ENCODE peak calls at places on chromosomes 2 and 18, in four cellular contexts. Z is activated T-helper 1 cell treated with anti-CD3 and anti-CD28 coated beads, Interleukin-12 subunit alpha, Interleukin-12 subunit beta, Interleukin-2, Interleukin-4 antibody, amounts not matched to agents 30 ng/mL and 10 ng/mL and 1 ng/mL, durations not matched to agents 14 hours and 24 hours and 36 hours; I is NCI-H446 treated with DMSO at 0.1 percent for 48 hours; S is GM12891. L is an unnamed sample.

GRCh38 chr2:159484537-159484936 is 131.8 kb downstream of the BAZ2B start:
- DNase-seq in I (no peak), S (no peak), Z (no peak), L (no peak)

GRCh38 chr2:56749152-56749752 is 565.5 kb downstream of the CCDC85A start:
- DNase-seq in S (no peak), Z (no peak), I (peak), L (no peak)

GRCh38 chr2:229218329-229218921 is 52.7 kb downstream of the PID1 start:
- DNase-seq in Z (no peak), S (no peak), I (no peak), L (no peak)

GRCh38 chr2:215594766-215595165 is 158.9 kb upstream of the FN1 start:
- DNase-seq in Z (no peak), S (no peak), I (no peak), L (no peak)

GRCh38 chr2:1140389-1141003 is 189.8 kb downstream of the SNTG2 start:
- DNase-seq in I (no peak), Z (peak), S (peak), L (no peak)

GRCh38 chr2:54457326-54458023 is 1.3 kb downstream of the SPTBN1 start:
- DNase-seq in Z (no peak), I (no peak), S (no peak), L (no peak)

GRCh38 chr2:30216157-30216556 is 15.2 kb upstream of the LBH start:
- DNase-seq in S (no peak), I (no peak), Z (no peak), L (no peak)

GRCh38 chr2:11790228-11790627 is 43.8 kb downstream of the LPIN1 start:
- DNase-seq in I (no peak), S (no peak), Z (no peak), L (no peak)

GRCh38 chr18:23825496-23825895 is 136.2 kb downstream of the LAMA3 start:
- DNase-seq in I (no peak), Z (no peak), S (no peak), L (no peak)

GRCh38 chr2:231894566-231895380 is 31.4 kb downstream of the NPPC start:
- DNase-seq in Z (no peak), S (no peak), I (no peak), L (no peak)

GRCh38 chr2:133705287-133705686 is 137.0 kb upstream of the NCKAP5 start:
- DNase-seq in S (no peak), Z (no peak), I (no peak), L (no peak)

GRCh38 chr2:240431276-240431662 is 4.2 kb upstream of the GPC1 start:
- DNase-seq in Z (no peak), S (no peak), I (no peak), L (no peak)

GRCh38 chr18:25843791-25844190 is 246.6 kb downstream of the SS18 start:
- DNase-seq in S (no peak), Z (no peak), I (no peak), L (no peak)

GRCh38 chr2:3284657-3285630 is 92.7 kb downstream of the EIPR1 start:
- DNase-seq in I (no peak), S (no peak), Z (no peak), L (no peak)

GRCh38 chr2:46796843-46797625 is 118.6 kb downstream of the MCFD2 start:
- DNase-seq in Z (no peak), S (no peak), I (no peak), L (no peak)

GRCh38 chr2:126776255-126776654 is 120.3 kb downstream of the GYPC start:
- DNase-seq in S (no peak), Z (no peak), I (no peak), L (no peak)

GRCh38 chr2:241762933-241763369 is 13.7 kb upstream of the GAL3ST2 start:
- DNase-seq in S (no peak), I (no peak), Z (peak), L (no peak)

GRCh38 chr2:233317544-233317943 is 9.9 kb downstream of the SAG start:
- DNase-seq in S (no peak), Z (no peak), I (no peak), L (no peak)

GRCh38 chr2:8412586-8412985 is 269.3 kb upstream of the ID2 start:
- DNase-seq in Z (no peak), I (no peak), S (no peak), L (no peak)

GRCh38 chr2:164792316-164793127 is 49.1 kb downstream of the COBLL1 start:
- DNase-seq in Z (no peak), I (no peak), S (no peak), L (no peak)

GRCh38 chr2:95010697-95011096 is 14.8 kb upstream of the MAL start:
- DNase-seq in I (no peak), S (no peak), Z (no peak), L (no peak)

GRCh38 chr18:79753391-79753851 is 44.3 kb upstream of the KCNG2 start:
- DNase-seq in S (no peak), Z (no peak), I (no peak), L (no peak)

GRCh38 chr2:109213646-109214417 is 84.8 kb downstream of the SH3RF3 start:
- DNase-seq in S (no peak), I (no peak), Z (peak), L (peak)

GRCh38 chr2:128301501-128301966 is 17.1 kb downstream of the HS6ST1 start:
- DNase-seq in Z (no peak), I (no peak), S (no peak), L (no peak)

GRCh38 chr2:202848813-202849212 is 22.8 kb downstream of the ICA1L start:
- DNase-seq in S (no peak), Z (no peak), I (no peak), L (no peak)

GRCh38 chr2:69816923-69817542 is 12.4 kb upstream of the GMCL1 start:
- DNase-seq in I (peak), Z (peak), S (peak), L (peak)

GRCh38 chr2:238425979-238426567 is 654 bp upstream of the ASB1 start:
- DNase-seq in S (no peak), Z (no peak), I (no peak), L (no peak)

GRCh38 chr2:237122214-237122666 is 36.6 kb downstream of the COPS8 start:
- DNase-seq in Z (peak), I (peak), S (peak), L (peak)

GRCh38 chr2:181829230-181829629 is 62.3 kb upstream of the ITPRID2 start:
- DNase-seq in I (no peak), Z (no peak), S (no peak), L (no peak)

GRCh38 chr2:86787701-86788100 is 3.0 kb downstream of the CD8A start:
- DNase-seq in I (peak), S (no peak), Z (no peak), L (peak)

GRCh38 chr18:45910405-45911023 is 56.6 kb downstream of the EPG5 start:
- DNase-seq in Z (peak), S (peak), I (no peak), L (no peak)

GRCh38 chr2:203328735-203329549 is 748 bp downstream of the ABI2 start:
- DNase-seq in S (peak), Z (peak), I (no peak), L (peak)

GRCh38 chr2:132915812-132916211 is 245.8 kb upstream of the LYPD1 start:
- DNase-seq in S (no peak), Z (no peak), I (no peak), L (no peak)

GRCh38 chr2:795245-796041 is 118.2 kb upstream of the TMEM18 start:
- DNase-seq in I (no peak), Z (no peak), S (no peak), L (no peak)

GRCh38 chr2:230128943-230129342 is 60.2 kb upstream of the SLC16A14 start:
- DNase-seq in I (no peak), S (no peak), Z (no peak), L (no peak)

GRCh38 chr2:122980672-122981071 is 1044.4 kb upstream of the CNTNAP5 start:
- DNase-seq in S (no peak), Z (no peak), I (peak), L (no peak)

GRCh38 chr18:76528477-76529432 is 33.7 kb upstream of the ZNF516 start:
- DNase-seq in Z (no peak), I (no peak), S (no peak), L (no peak)

GRCh38 chr2:66581461-66582363 is 146.8 kb downstream of the MEIS1 start:
- DNase-seq in I (no peak), Z (no peak), S (no peak), L (no peak)

GRCh38 chr2:3313845-3314375 is 63.7 kb downstream of the EIPR1 start:
- DNase-seq in S (no peak), I (no peak), Z (no peak), L (no peak)

GRCh38 chr2:7673101-7673500 is 755.9 kb downstream of the RNF144A start:
- DNase-seq in Z (no peak), I (no peak), S (no peak), L (no peak)